ENCODE peak calls at places on chromosomes 2 and 18, in four cellular contexts. M, P, I and K are unnamed samples.
A peak's percentile ranks its signal among the peaks of the same experiment; 100 is the strongest.

GRCh38 chr2:65396348-65397026 is 35.9 kb downstream of the SPRED2 start:
- DNase-seq in M (no peak), P (no peak), I (no peak), K (no peak)

GRCh38 chr2:109218087-109218791 is 89.2 kb downstream of the SH3RF3 start:
- DNase-seq in M (no peak), P (no peak), I (no peak), K (no peak)

GRCh38 chr2:10006248-10007147 is 36.9 kb upstream of the KLF11 start:
- DNase-seq in M (peak; percentile 73), P (no peak), I (no peak), K (no peak)

GRCh38 chr18:70290482-70291294 is 1.8 kb downstream of the SOCS6 start:
- DNase-seq in M (no peak), P (no peak), I (no peak), K (no peak)

GRCh38 chr2:10169053-10169578 is 46.6 kb downstream of the RRM2 start:
- DNase-seq in M (no peak), P (no peak), I (no peak), K (no peak)

GRCh38 chr2:16625201-16625729 is 40.4 kb downstream of the CYRIA start:
- DNase-seq in M (no peak), P (no peak), I (no peak), K (no peak)

GRCh38 chr2:173652311-173652710 is 297.6 kb downstream of the CDCA7 start:
- DNase-seq in M (no peak), P (no peak), I (peak; percentile 5), K (no peak)

GRCh38 chr2:88933980-88934379 is 242.5 kb downstream of the RPIA start:
- DNase-seq in M (no peak), P (no peak), I (no peak), K (no peak)

GRCh38 chr2:121596221-121597080 is 52.8 kb downstream of the CLASP1 start:
- DNase-seq in M (no peak), P (no peak), I (peak; percentile 40), K (no peak)

GRCh38 chr2:142299021-142299420 is 168.2 kb upstream of the LRP1B start:
- DNase-seq in M (no peak), P (no peak), I (no peak), K (no peak)

GRCh38 chr2:232363784-232364615 is 14.6 kb upstream of the ALPP start:
- DNase-seq in M (peak; percentile 48), P (no peak), I (no peak), K (no peak)

GRCh38 chr2:44616616-44617266 is 255.0 kb downstream of the CAMKMT start:
- DNase-seq in M (no peak), P (no peak), I (no peak), K (no peak)

GRCh38 chr2:28989973-28990372 is 8.9 kb downstream of the TOGARAM2 start:
- DNase-seq in M (no peak), P (no peak), I (no peak), K (no peak)

GRCh38 chr18:80023173-80023572 is 11.1 kb upstream of the RBFA start:
- DNase-seq in M (no peak), P (no peak), I (no peak), K (no peak)

GRCh38 chr18:76281565-76281964 is 213.5 kb downstream of the ZNF516 start:
- DNase-seq in M (no peak), P (no peak), I (no peak), K (no peak)

GRCh38 chr2:180413331-180413730 is 406.2 kb upstream of the CWC22 start:
- DNase-seq in M (no peak), P (no peak), I (peak; percentile 1), K (no peak)

GRCh38 chr18:39313992-39314391 is 1748.4 kb upstream of the CELF4 start:
- DNase-seq in M (no peak), P (no peak), I (peak; percentile 15), K (no peak)

GRCh38 chr18:58615150-58616132 is 13.4 kb downstream of the ALPK2 start:
- DNase-seq in M (no peak), P (peak; percentile 38), I (no peak), K (no peak)

GRCh38 chr2:173982182-173982714 is 17.1 kb upstream of the SP3 start:
- DNase-seq in M (no peak), P (no peak), I (no peak), K (no peak)

GRCh38 chr2:187834787-187835186 is 280.6 kb upstream of the TFPI start:
- DNase-seq in M (no peak), P (no peak), I (no peak), K (no peak)

GRCh38 chr2:7953184-7953583 is 728.7 kb upstream of the ID2 start:
- DNase-seq in M (no peak), P (no peak), I (no peak), K (no peak)

GRCh38 chr2:11750422-11750821 is 4.0 kb downstream of the LPIN1 start:
- DNase-seq in M (no peak), P (no peak), I (no peak), K (no peak)

GRCh38 chr2:233820766-233821105 is 33.6 kb downstream of the HJURP start:
- DNase-seq in M (peak; percentile 33), P (no peak), I (no peak), K (no peak)

GRCh38 chr2:160652236-160652635 is 158.6 kb upstream of the RBMS1 start:
- DNase-seq in M (no peak), P (no peak), I (no peak), K (no peak)

GRCh38 chr18:48408727-48409590 is at the start of gene ZBTB7C:
- DNase-seq in M (peak; percentile 77), P (no peak), I (peak; percentile 28), K (peak; percentile 24)

GRCh38 chr18:24204904-24205303 is 66.0 kb downstream of the CABYR start:
- DNase-seq in M (no peak), P (no peak), I (no peak), K (no peak)

GRCh38 chr2:9336534-9337354 is 86.6 kb downstream of the ITGB1BP1 start:
- DNase-seq in M (no peak), P (no peak), I (peak; percentile 75), K (no peak)

GRCh38 chr18:46437019-46437418 is 220.0 kb downstream of the LOXHD1 start:
- DNase-seq in M (no peak), P (no peak), I (no peak), K (no peak)

GRCh38 chr2:95021847-95022246 is 3.7 kb upstream of the MAL start:
- DNase-seq in M (no peak), P (no peak), I (no peak), K (no peak)

GRCh38 chr2:156826342-156826933 is 390.3 kb downstream of the GPD2 start:
- DNase-seq in M (no peak), P (no peak), I (no peak), K (no peak)

GRCh38 chr2:50606860-50607259 is 425.1 kb downstream of the NRXN1 start:
- DNase-seq in M (no peak), P (no peak), I (no peak), K (no peak)

GRCh38 chr18:36078751-36079529 is 11.6 kb upstream of the RPRD1A start:
- DNase-seq in M (no peak), P (no peak), I (no peak), K (no peak)

GRCh38 chr2:120576509-120577474 is 158.9 kb upstream of the GLI2 start:
- DNase-seq in M (peak; percentile 79), P (no peak), I (no peak), K (no peak)

GRCh38 chr2:177029501-177029900 is 183.1 kb upstream of the HNRNPA3 start:
- DNase-seq in M (no peak), P (no peak), I (peak; percentile 52), K (no peak)
- TF ChIP-seq CTCF in M (no peak), P (no peak), I (peak; percentile 43), K (peak; percentile 42)

GRCh38 chr2:216877085-216877484 is 17.2 kb upstream of the TNP1 start:
- DNase-seq in M (no peak), P (no peak), I (no peak), K (no peak)
- TF ChIP-seq CTCF in M (no peak), P (no peak), I (no peak), K (no peak)

DNA sequence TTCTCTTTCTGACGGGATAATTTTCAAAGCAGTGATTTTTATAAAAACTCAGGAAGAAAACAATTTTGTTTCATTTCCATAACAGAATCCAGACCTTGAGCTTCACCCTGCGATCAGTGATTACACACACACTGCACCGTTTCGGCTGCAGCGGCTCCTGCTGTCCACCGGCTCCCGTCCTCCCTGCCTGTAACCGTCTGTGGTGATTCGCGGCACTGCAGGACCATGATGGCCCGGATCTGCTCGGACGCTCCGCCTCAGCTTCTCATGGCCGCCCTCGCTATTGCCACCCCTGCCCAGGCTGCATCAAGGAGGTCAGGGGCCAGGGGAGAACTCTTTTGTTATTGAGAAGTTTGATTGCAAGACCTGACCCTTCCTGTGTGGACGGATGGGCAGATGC is 246.1 kb downstream of the TWIST2 start:
- DNase-seq in M (peak; percentile 61), P (no peak), I (no peak), K (no peak)
- TF ChIP-seq CTCF in M (no peak), P (no peak), I (no peak), K (no peak)

GRCh38 chr2:112003585-112003984 is 51.5 kb upstream of the TMEM87B start:
- DNase-seq in M (no peak), P (no peak), I (no peak), K (no peak)

GRCh38 chr2:112008910-112009485 is 46.1 kb upstream of the TMEM87B start:
- DNase-seq in M (no peak), P (no peak), I (no peak), K (no peak)

GRCh38 chr2:112004246-112004645 is 50.8 kb upstream of the TMEM87B start:
- DNase-seq in M (no peak), P (no peak), I (no peak), K (no peak)

GRCh38 chr2:112005391-112006075 is 49.5 kb upstream of the TMEM87B start:
- DNase-seq in M (no peak), P (no peak), I (no peak), K (no peak)

DNA sequence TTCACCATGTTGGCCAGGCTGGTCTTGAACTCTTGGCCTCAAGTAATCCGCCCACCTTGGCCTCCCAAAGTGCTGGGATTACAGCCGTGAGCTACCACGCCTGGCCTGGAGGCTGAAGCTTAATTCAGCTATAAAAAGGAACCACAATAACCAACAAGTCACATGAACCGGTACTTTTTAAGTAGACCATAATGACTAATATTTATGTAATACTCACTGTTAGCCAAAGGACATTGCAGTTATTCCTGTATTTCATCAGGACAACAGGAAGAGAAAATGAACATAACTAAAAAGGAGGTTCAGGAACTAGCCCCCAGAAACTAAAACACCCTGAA is 49.0 kb upstream of the TMEM87B start:
- DNase-seq in M (no peak), P (no peak), I (no peak), K (no peak)
- TF ChIP-seq CTCF in M (no peak), P (no peak), I (no peak), K (no peak)

GRCh38 chr18:74114206-74114605 is 33.4 kb downstream of the FBXO15 start:
- DNase-seq in M (no peak), P (no peak), I (no peak), K (no peak)

GRCh38 chr18:74113711-74114110 is 33.9 kb downstream of the FBXO15 start:
- DNase-seq in M (no peak), P (no peak), I (no peak), K (no peak)

GRCh38 chr18:74115046-74115445 is 32.6 kb downstream of the FBXO15 start:
- DNase-seq in M (peak; percentile 21), P (no peak), I (no peak), K (no peak)

GRCh38 chr18:74110983-74111382 is 36.7 kb downstream of the FBXO15 start:
- DNase-seq in M (no peak), P (no peak), I (no peak), K (no peak)

GRCh38 chr18:74116628-74117554 is 30.7 kb downstream of the FBXO15 start:
- DNase-seq in M (no peak), P (no peak), I (peak; percentile 41), K (no peak)
- TF ChIP-seq CTCF in M (peak; percentile 30), P (peak; percentile 26), I (peak; percentile 70), K (peak; percentile 92)